ENCODE peak calls at places on chromosomes 4 and X, in eight cellular contexts. N, D, Q, X, A, I, W and S are unnamed samples.

GRCh38 chr4:13656569-13656988 is 29.1 kb upstream of the BOD1L1 start:
- DNase-seq in N (peak; percentile 60), D (peak; percentile 23), Q (peak; percentile 77), X (peak; percentile 40), A (no peak), I (no peak), W (peak; percentile 72), S (peak; percentile 49)

GRCh38 chrX:48714573-48714972 is 18.0 kb downstream of the SUV39H1 start:
- DNase-seq in N (no peak), D (no peak), Q (no peak), X (no peak), A (no peak), I (no peak), W (no peak), S (peak; percentile 35)

GRCh38 chr4:171648926-171649325 is 164.3 kb upstream of the GALNTL6 start:
- DNase-seq in N (no peak), D (no peak), Q (no peak), X (no peak), A (no peak), I (no peak), W (no peak), S (no peak)

GRCh38 chr4:109005523-109005922 is 242.7 kb upstream of the ETNPPL start:
- DNase-seq in N (peak; percentile 75), D (no peak), Q (no peak), X (no peak), A (no peak), I (no peak), W (no peak), S (peak; percentile 65)

GRCh38 chr4:144831971-144832370 is 186.0 kb downstream of the HHIP start:
- DNase-seq in N (no peak), D (no peak), Q (no peak), X (no peak), A (no peak), I (no peak), W (no peak), S (no peak)

GRCh38 chr4:81052119-81053068 is 21.9 kb downstream of the BMP3 start:
- DNase-seq in N (peak; percentile 49), D (peak; percentile 88), Q (peak; percentile 63), X (peak; percentile 82), A (peak; percentile 59), I (no peak), W (peak; percentile 66), S (peak; percentile 83)

GRCh38 chr4:41776466-41776865 is 27.9 kb upstream of the PHOX2B start:
- DNase-seq in N (no peak), D (no peak), Q (no peak), X (no peak), A (no peak), I (no peak), W (no peak), S (no peak)

GRCh38 chr4:71634364-71634763 is 149.5 kb downstream of the GC start:
- DNase-seq in N (no peak), D (no peak), Q (no peak), X (no peak), A (no peak), I (no peak), W (no peak), S (no peak)

GRCh38 chr4:90503677-90504076 is 376.5 kb downstream of the CCSER1 start:
- DNase-seq in N (no peak), D (no peak), Q (no peak), X (peak; percentile 25), A (no peak), I (no peak), W (no peak), S (no peak)

GRCh38 chrX:101932249-101932570 is 383 bp upstream of the ZMAT1 start:
- DNase-seq in N (no peak), D (no peak), Q (no peak), X (no peak), A (no peak), I (no peak), W (no peak), S (no peak)

GRCh38 chrX:1205681-1206611 is 6.5 kb downstream of the CRLF2 start:
- DNase-seq in N (peak; percentile 80), D (peak; percentile 71), Q (no peak), X (peak; percentile 94), A (peak; percentile 95), I (no peak), W (no peak), S (peak; percentile 58)

GRCh38 chrX:39818071-39818470 is 279.7 kb downstream of the BCOR start:
- DNase-seq in N (no peak), D (no peak), Q (no peak), X (no peak), A (no peak), I (no peak), W (no peak), S (no peak)

GRCh38 chr4:53818112-53818511 is 226.8 kb upstream of the LNX1 start:
- DNase-seq in N (no peak), D (no peak), Q (no peak), X (no peak), A (no peak), I (no peak), W (no peak), S (peak; percentile 36)

DNA sequence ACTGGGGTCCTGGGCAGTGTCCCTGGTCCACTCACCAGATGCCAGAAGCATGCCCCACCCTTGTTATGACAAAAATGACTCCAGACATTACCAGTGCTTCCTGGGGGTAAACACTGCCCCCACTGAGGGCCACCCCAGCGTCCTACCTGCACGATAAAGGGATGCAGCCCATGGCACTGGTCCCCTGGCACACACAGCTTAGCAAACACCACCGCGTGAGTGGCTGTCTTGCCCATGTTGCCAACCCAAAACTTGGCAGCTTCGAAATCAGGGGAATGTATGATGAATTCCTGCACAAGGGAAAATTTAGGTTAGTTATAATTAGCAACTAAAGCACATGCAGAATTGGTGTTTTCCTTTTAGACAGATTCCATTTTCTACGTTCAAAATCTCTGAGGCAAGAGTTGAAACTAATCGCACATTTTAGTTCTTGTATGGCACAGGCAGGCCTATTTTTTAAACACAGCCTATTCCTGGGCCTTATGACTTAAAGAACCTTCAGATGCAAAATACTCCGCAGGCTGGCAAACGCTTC is 30.4 kb downstream of the ACOX3 start:
- DNase-seq in N (no peak), D (no peak), Q (no peak), X (no peak), A (no peak), I (no peak), W (no peak), S (no peak)
- TF ChIP-seq CTCF in N (no peak), D (no peak), Q (no peak), X (no peak), A (no peak), I (no peak), W (no peak), S (no peak)

GRCh38 chrX:65668362-65669310 is 1.2 kb downstream of the MSN start:
- DNase-seq in N (peak; percentile 85), D (peak; percentile 59), Q (peak; percentile 73), X (peak; percentile 57), A (peak; percentile 29), I (no peak), W (peak; percentile 76), S (peak; percentile 80)

GRCh38 chrX:65674351-65674893 is 7.0 kb downstream of the MSN start:
- DNase-seq in N (peak; percentile 21), D (no peak), Q (no peak), X (no peak), A (no peak), I (no peak), W (no peak), S (no peak)

GRCh38 chrX:65673857-65674350 is 6.5 kb downstream of the MSN start:
- DNase-seq in N (no peak), D (no peak), Q (no peak), X (no peak), A (no peak), I (no peak), W (no peak), S (no peak)

GRCh38 chrX:65671966-65672365 is 4.5 kb downstream of the MSN start:
- DNase-seq in N (no peak), D (no peak), Q (no peak), X (no peak), A (no peak), I (no peak), W (no peak), S (no peak)

DNA sequence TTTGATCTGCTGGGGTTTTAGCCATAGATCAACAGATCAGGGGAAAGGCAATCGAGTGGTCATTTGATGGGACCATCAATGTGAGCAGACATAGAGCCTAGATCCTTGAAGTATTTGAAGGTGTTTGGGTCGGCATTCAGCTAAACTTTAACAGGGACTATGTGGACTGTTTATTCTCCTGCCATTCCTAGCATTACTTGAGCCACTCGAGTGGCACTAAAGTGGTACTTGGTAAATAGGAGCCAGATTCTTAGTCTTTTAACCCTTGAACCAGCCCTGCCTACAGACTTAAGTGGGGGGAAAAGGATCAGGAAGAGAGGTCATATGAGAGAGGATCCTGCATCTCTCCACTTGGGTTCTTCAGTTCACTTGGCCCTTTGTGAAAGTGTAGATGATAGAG is 3.8 kb downstream of the MSN start:
- DNase-seq in N (no peak), D (no peak), Q (no peak), X (no peak), A (no peak), I (no peak), W (no peak), S (no peak)
- H3K4me3 ChIP-seq in N (peak overlapping the region; percentile 18), D (peak overlapping the region; percentile 46), Q (peak overlapping the region; percentile 77), X (no peak overlapping the region), A (no peak overlapping the region), I (peak overlapping the region; percentile 14), W (peak overlapping the region; percentile 69), S (no peak overlapping the region)

GRCh38 chr4:8506006-8506372 is 65.4 kb downstream of the TRMT44 start:
- DNase-seq in N (no peak), D (no peak), Q (no peak), X (no peak), A (no peak), I (no peak), W (no peak), S (no peak)

GRCh38 chr4:8503801-8504200 is 63.2 kb downstream of the TRMT44 start:
- DNase-seq in N (no peak), D (no peak), Q (no peak), X (no peak), A (no peak), I (no peak), W (no peak), S (no peak)

GRCh38 chr4:8505229-8505628 is 64.7 kb downstream of the TRMT44 start:
- DNase-seq in N (no peak), D (no peak), Q (no peak), X (no peak), A (no peak), I (no peak), W (no peak), S (no peak)

GRCh38 chr4:8502836-8503585 is 62.4 kb downstream of the TRMT44 start:
- DNase-seq in N (no peak), D (no peak), Q (no peak), X (no peak), A (no peak), I (no peak), W (no peak), S (no peak)

GRCh38 chr4:8504279-8505007 is 63.9 kb downstream of the TRMT44 start:
- DNase-seq in N (no peak), D (no peak), Q (no peak), X (no peak), A (no peak), I (no peak), W (no peak), S (no peak)
- TF ChIP-seq CTCF in N (no peak), D (no peak), Q (no peak), X (no peak), A (no peak), I (no peak), W (no peak), S (no peak)

DNA sequence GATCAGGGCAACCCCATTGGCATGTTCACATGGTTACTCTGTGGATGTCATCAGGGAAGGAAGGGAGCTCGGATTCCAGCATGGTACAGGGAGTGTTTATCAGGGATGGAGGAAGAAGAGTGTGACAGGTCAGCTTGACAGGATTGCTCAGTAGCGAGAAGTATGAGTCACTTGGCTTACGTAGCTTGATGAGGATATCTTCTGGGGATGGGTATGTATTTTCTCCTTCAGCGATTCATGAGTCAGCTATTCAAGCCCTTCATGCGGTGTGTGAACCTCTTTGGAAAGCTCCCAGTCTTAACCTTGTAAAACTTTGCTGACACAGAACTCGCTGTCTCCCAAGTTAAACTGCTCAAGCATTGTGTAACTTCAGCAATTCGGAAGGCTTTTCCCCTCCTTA is 275.4 kb downstream of the ARHGAP10 start:
- DNase-seq in N (peak; percentile 99), D (no peak), Q (no peak), X (no peak), A (peak; percentile 72), I (no peak), W (no peak), S (peak; percentile 93)
- H3K4me3 ChIP-seq in N (no peak overlapping the region), D (no peak overlapping the region), Q (no peak overlapping the region), X (no peak overlapping the region), A (no peak overlapping the region), I (no peak overlapping the region), W (no peak overlapping the region), S (no peak overlapping the region)